ENCODE peak calls at places on chromosome 17, in eight cellular contexts. W, S, Z, M, H, N, L and E are unnamed samples.

GRCh38 chr17:55990332-55991006 is 162.8 kb upstream of the ANKFN1 start:
- DNase-seq in W (no peak), S (no peak), Z (no peak), M (no peak), H (no peak), N (no peak), L (no peak), E (no peak)

GRCh38 chr17:6749519-6749918 is 6.3 kb upstream of the XAF1 start:
- DNase-seq in W (no peak), S (no peak), Z (peak), M (no peak), H (no peak), N (no peak), L (peak), E (no peak)

GRCh38 chr17:34369196-34369500 is 6.1 kb upstream of the CCL1 start:
- DNase-seq in W (no peak), S (no peak), Z (no peak), M (no peak), H (no peak), N (no peak), L (no peak), E (no peak)

GRCh38 chr17:81239714-81240555 is 817 bp downstream of the NDUFAF8 start:
- DNase-seq in W (no peak), S (peak), Z (peak), M (no peak), H (no peak), N (no peak), L (no peak), E (no peak)

GRCh38 chr17:48429156-48429555 is 858 bp downstream of the SKAP1 start:
- DNase-seq in W (no peak), S (peak), Z (no peak), M (no peak), H (no peak), N (no peak), L (no peak), E (no peak)

GRCh38 chr17:61427567-61427966 is 24.7 kb upstream of the TBX4 start:
- DNase-seq in W (no peak), S (no peak), Z (no peak), M (no peak), H (no peak), N (no peak), L (no peak), E (no peak)

GRCh38 chr17:2713881-2714280 is 2.3 kb upstream of the CLUH start:
- DNase-seq in W (no peak), S (no peak), Z (no peak), M (no peak), H (no peak), N (no peak), L (no peak), E (no peak)

GRCh38 chr17:82440991-82441627 is 9.4 kb downstream of the CYBC1 start:
- DNase-seq in W (peak), S (no peak), Z (no peak), M (no peak), H (no peak), N (no peak), L (no peak), E (no peak)

GRCh38 chr17:15926039-15926740 is 18.7 kb upstream of the ADORA2B start:
- DNase-seq in W (no peak), S (no peak), Z (no peak), M (no peak), H (no peak), N (no peak), L (no peak), E (no peak)

GRCh38 chr17:80758793-80759673 is 214.4 kb downstream of the RPTOR start:
- DNase-seq in W (no peak), S (peak), Z (no peak), M (no peak), H (no peak), N (peak), L (peak), E (no peak)

GRCh38 chr17:81844327-81844851 is 9.5 kb upstream of the PPP1R27 start:
- DNase-seq in W (no peak), S (no peak), Z (no peak), M (no peak), H (no peak), N (no peak), L (no peak), E (no peak)

GRCh38 chr17:70945386-70945785 is 776.1 kb downstream of the KCNJ2 start:
- DNase-seq in W (no peak), S (no peak), Z (no peak), M (no peak), H (no peak), N (no peak), L (peak), E (no peak)

GRCh38 chr17:33944412-33944811 is 310.7 kb upstream of the CCL2 start:
- DNase-seq in W (no peak), S (no peak), Z (no peak), M (no peak), H (no peak), N (no peak), L (no peak), E (no peak)

GRCh38 chr17:343875-344752 is 8.5 kb downstream of the RPH3AL start:
- DNase-seq in W (no peak), S (no peak), Z (no peak), M (no peak), H (no peak), N (no peak), L (no peak), E (no peak)

GRCh38 chr17:18217412-18218015 is 7.9 kb upstream of the LLGL1 start:
- DNase-seq in W (peak), S (peak), Z (peak), M (no peak), H (no peak), N (peak), L (peak), E (peak)

GRCh38 chr17:82050761-82051641 is 610 bp downstream of the RFNG start:
- DNase-seq in W (no peak), S (no peak), Z (no peak), M (no peak), H (no peak), N (no peak), L (no peak), E (no peak)

GRCh38 chr17:40779181-40779909 is 3.0 kb downstream of the KRT27 start:
- DNase-seq in W (no peak), S (peak), Z (peak), M (no peak), H (no peak), N (peak), L (no peak), E (no peak)

GRCh38 chr17:4980644-4981216 is 6.7 kb downstream of the CAMTA2 start:
- DNase-seq in W (peak), S (peak), Z (peak), M (no peak), H (no peak), N (peak), L (peak), E (no peak)

GRCh38 chr17:16255481-16255901 is 38.5 kb downstream of the PIGL start:
- DNase-seq in W (no peak), S (no peak), Z (no peak), M (no peak), H (no peak), N (no peak), L (peak), E (no peak)

GRCh38 chr17:29140051-29140582 is 40.1 kb downstream of the MYO18A start:
- DNase-seq in W (peak), S (peak), Z (peak), M (no peak), H (peak), N (peak), L (peak), E (peak)

GRCh38 chr17:62998665-62999393 is 32.8 kb downstream of the TANC2 start:
- DNase-seq in W (no peak), S (no peak), Z (no peak), M (no peak), H (no peak), N (no peak), L (no peak), E (no peak)

GRCh38 chr17:8791910-8792270 is 7.3 kb downstream of the MFSD6L start:
- DNase-seq in W (no peak), S (no peak), Z (peak), M (peak), H (no peak), N (no peak), L (peak), E (no peak)

GRCh38 chr17:42937712-42938596 is 26.3 kb downstream of the AARSD1 start:
- DNase-seq in W (peak), S (peak), Z (peak), M (peak), H (no peak), N (no peak), L (peak), E (peak)

GRCh38 chr17:47615766-47616424 is 33.8 kb upstream of the KPNB1 start:
- DNase-seq in W (peak), S (no peak), Z (peak), M (no peak), H (no peak), N (no peak), L (peak), E (peak)

GRCh38 chr17:44807817-44808155 is 22.3 kb downstream of the GJC1 start:
- DNase-seq in W (peak), S (no peak), Z (no peak), M (no peak), H (no peak), N (no peak), L (peak), E (no peak)

GRCh38 chr17:54780238-54780637 is 120.4 kb upstream of the TOM1L1 start:
- DNase-seq in W (no peak), S (no peak), Z (no peak), M (no peak), H (no peak), N (no peak), L (no peak), E (no peak)

GRCh38 chr17:82966415-82966814 is 113.0 kb upstream of the METRNL start:
- DNase-seq in W (no peak), S (no peak), Z (no peak), M (no peak), H (no peak), N (no peak), L (no peak), E (no peak)

GRCh38 chr17:13346081-13346533 is 255.6 kb downstream of the HS3ST3A1 start:
- DNase-seq in W (no peak), S (no peak), Z (no peak), M (peak), H (no peak), N (no peak), L (peak), E (no peak)

GRCh38 chr17:63450551-63450950 is 4.4 kb upstream of the CYB561 start:
- DNase-seq in W (no peak), S (peak), Z (peak), M (no peak), H (no peak), N (no peak), L (no peak), E (no peak)

GRCh38 chr17:33680479-33680878 is 387.4 kb upstream of the ASIC2 start:
- DNase-seq in W (no peak), S (no peak), Z (no peak), M (no peak), H (no peak), N (no peak), L (no peak), E (no peak)

GRCh38 chr17:282000-282911 is 70.4 kb downstream of the RPH3AL start:
- DNase-seq in W (no peak), S (no peak), Z (no peak), M (no peak), H (peak), N (no peak), L (no peak), E (no peak)